ENCODE peak calls at places on chromosomes 16 and 17, in ten cellular contexts. A is nephron progenitor cell; N is AG04450; D is CD4-positive, alpha-beta memory T cell; S is OCI-LY7; G is activated T-helper 1 cell treated with Interleukin-2 at 50 U/mL for 16 hours; B is myocyte; H is hepatic stellate cell; C is cerebellum; J is astrocyte of the spinal cord. V is an unnamed sample.
A peak's percentile ranks its signal among the peaks of the same experiment; 100 is the strongest.

GRCh38 chr16:87607871-87608270 is 5.6 kb downstream of the JPH3 start:
- DNase-seq in J (no peak), D (no peak), A (no peak), G (no peak), N (no peak), H (no peak), S (no peak), B (no peak), C (no peak), V (no peak)

GRCh38 chr16:24174977-24175376 is 81.2 kb upstream of the CACNG3 start:
- DNase-seq in D (no peak), N (no peak), B (no peak), A (no peak), J (no peak), S (no peak), C (no peak), H (no peak), G (no peak), V (no peak)

GRCh38 chr17:1153795-1154546 is 25.8 kb downstream of the ABR start:
- DNase-seq in J (peak; percentile 71), B (peak; percentile 38), C (peak; percentile 94), D (no peak), H (peak; percentile 84), S (no peak), G (no peak), N (peak; percentile 32), A (peak; percentile 41), V (no peak)

GRCh38 chr17:18992454-18993130 is 12.0 kb downstream of the FAM83G start:
- DNase-seq in C (no peak), A (no peak), G (peak; percentile 8), J (no peak), D (peak; percentile 62), B (no peak), S (peak; percentile 68), H (no peak), N (no peak), V (peak; percentile 74)

GRCh38 chr17:50117202-50118040 is 12.5 kb downstream of the SAMD14 start:
- DNase-seq in B (no peak), A (peak; percentile 86), C (no peak), N (no peak), J (peak; percentile 47), S (peak; percentile 38), H (no peak), G (peak; percentile 52), D (peak; percentile 58), V (peak; percentile 90)

GRCh38 chr16:19505600-19506303 is 16.1 kb downstream of the GDE1 start:
- DNase-seq in J (peak; percentile 85), G (no peak), B (peak; percentile 53), S (no peak), D (no peak), N (no peak), H (no peak), C (no peak), A (no peak), V (no peak)

GRCh38 chr17:49522329-49522890 is 27.3 kb downstream of the NGFR start:
- DNase-seq in J (no peak), C (no peak), H (no peak), A (no peak), D (no peak), N (no peak), B (no peak), S (no peak), G (no peak), V (no peak)

GRCh38 chr17:78421534-78422266 is 43.3 kb downstream of the PGS1 start:
- DNase-seq in D (peak; percentile 64), B (peak; percentile 71), G (peak; percentile 55), A (peak; percentile 85), N (peak; percentile 32), H (peak; percentile 92), S (peak; percentile 76), J (peak; percentile 75), C (peak; percentile 78), V (peak; percentile 81)

GRCh38 chr16:1331712-1332617 is 1.5 kb upstream of the BAIAP3 start:
- DNase-seq in J (peak; percentile 36), D (peak; percentile 52), B (no peak), A (peak; percentile 69), N (no peak), G (no peak), S (peak; percentile 97), C (no peak), H (peak; percentile 89), V (peak; percentile 90)

GRCh38 chr17:70067104-70067503 is 7.9 kb upstream of the KCNJ16 start:
- DNase-seq in A (no peak), G (no peak), B (no peak), H (no peak), J (no peak), N (no peak), C (no peak), S (no peak), D (no peak), V (no peak)

GRCh38 chr17:12088035-12088434 is 67.4 kb downstream of the MAP2K4 start:
- DNase-seq in B (no peak), S (no peak), G (no peak), D (no peak), A (no peak), H (no peak), J (no peak), N (no peak), C (no peak), V (no peak)

GRCh38 chr16:12162151-12162559 is 185.6 kb downstream of the SNX29 start:
- DNase-seq in G (no peak), A (no peak), D (no peak), J (no peak), C (no peak), S (no peak), H (peak; percentile 62), N (no peak), B (no peak), V (no peak)

GRCh38 chr16:30948956-30949654 is at the start of gene ORAI3:
- DNase-seq in G (peak; percentile 37), H (peak; percentile 74), J (peak; percentile 53), C (peak; percentile 70), B (peak; percentile 73), N (no peak), A (peak; percentile 71), D (no peak), S (peak; percentile 66), V (peak; percentile 81)

GRCh38 chr17:81484195-81484979 is 28.2 kb downstream of the ACTG1 start:
- DNase-seq in J (peak; percentile 73), B (peak; percentile 78), H (peak; percentile 82), S (peak; percentile 98), A (peak; percentile 92), G (peak; percentile 81), N (no peak), C (peak; percentile 93), D (peak; percentile 85), V (peak; percentile 94)

GRCh38 chr17:58083491-58084316 is 485 bp downstream of the DYNLL2 start:
- DNase-seq in A (peak; percentile 53), B (peak; percentile 67), C (peak; percentile 50), J (peak; percentile 42), H (peak; percentile 78), N (no peak), G (peak; percentile 55), S (peak; percentile 73), D (peak; percentile 73), V (peak; percentile 66)